ENCODE peak calls at places on chromosomes 6 and 20, in nine cellular contexts. B, U, D, P, W, K, E, M and R are unnamed samples.

GRCh38 chr6:168031411-168032382 is 34.2 kb downstream of the KIF25 start:
- DNase-seq in B (no peak), U (no peak), D (peak), P (no peak), W (no peak), K (no peak), E (no peak), M (peak), R (no peak)

GRCh38 chr20:44264287-44264686 is 17.2 kb downstream of the GDAP1L1 start:
- DNase-seq in B (no peak), U (no peak), D (no peak), P (no peak), W (no peak), K (no peak), E (no peak), M (no peak), R (no peak)

GRCh38 chr6:53287336-53288225 is 61.2 kb downstream of the ELOVL5 start:
- DNase-seq in B (no peak), U (peak), D (no peak), P (peak), W (no peak), K (no peak), E (no peak), M (no peak), R (no peak)

GRCh38 chr20:50186151-50186885 is 4.3 kb upstream of the CEBPB start:
- DNase-seq in B (peak), U (peak), D (peak), P (peak), W (peak), K (peak), E (peak), M (peak), R (peak)

GRCh38 chr6:162681447-162681846 is 46.1 kb downstream of the PRKN start:
- DNase-seq in B (no peak), U (no peak), D (no peak), P (no peak), W (no peak), K (peak), E (no peak), M (no peak), R (no peak)

GRCh38 chr6:72262254-72262653 is 359.6 kb upstream of the KCNQ5 start:
- DNase-seq in B (no peak), U (no peak), D (no peak), P (no peak), W (no peak), K (no peak), E (no peak), M (no peak), R (no peak)

GRCh38 chr6:25670793-25671513 is 18.9 kb downstream of the SCGN start:
- DNase-seq in B (no peak), U (no peak), D (no peak), P (no peak), W (no peak), K (no peak), E (no peak), M (no peak), R (no peak)

GRCh38 chr6:67888886-67889681 is 746.0 kb upstream of the ADGRB3 start:
- DNase-seq in B (no peak), U (no peak), D (no peak), P (no peak), W (no peak), K (no peak), E (no peak), M (no peak), R (no peak)

GRCh38 chr20:2382833-2383232 is 2.1 kb downstream of the TGM6 start:
- DNase-seq in B (no peak), U (no peak), D (no peak), P (no peak), W (no peak), K (no peak), E (no peak), M (peak), R (peak)

GRCh38 chr20:45343867-45344721 is 4.1 kb downstream of the SDC4 start:
- DNase-seq in B (no peak), U (no peak), D (peak), P (peak), W (no peak), K (peak), E (no peak), M (peak), R (peak)

GRCh38 chr20:57561356-57562279 is 708 bp downstream of the PCK1 start:
- DNase-seq in B (no peak), U (no peak), D (no peak), P (no peak), W (no peak), K (no peak), E (no peak), M (no peak), R (no peak)

GRCh38 chr20:36917240-36917639 is 34.3 kb downstream of the SAMHD1 start:
- DNase-seq in B (no peak), U (no peak), D (no peak), P (no peak), W (no peak), K (no peak), E (no peak), M (no peak), R (no peak)

GRCh38 chr6:48765352-48765961 is 654.5 kb upstream of the PTCHD4 start:
- DNase-seq in B (no peak), U (no peak), D (peak), P (no peak), W (no peak), K (no peak), E (no peak), M (peak), R (peak)

GRCh38 chr6:25872804-25873203 is 1.2 kb downstream of the SLC17A3 start:
- DNase-seq in B (no peak), U (no peak), D (no peak), P (no peak), W (peak), K (no peak), E (no peak), M (no peak), R (no peak)

GRCh38 chr20:8983478-8984345 is 85.2 kb upstream of the PLCB4 start:
- DNase-seq in B (no peak), U (no peak), D (no peak), P (no peak), W (no peak), K (no peak), E (no peak), M (no peak), R (no peak)

GRCh38 chr6:77454386-77454785 is 8.9 kb downstream of the HTR1B start:
- DNase-seq in B (no peak), U (no peak), D (peak), P (no peak), W (no peak), K (no peak), E (no peak), M (no peak), R (no peak)

GRCh38 chr6:143556529-143556928 is 45.0 kb upstream of the FUCA2 start:
- DNase-seq in B (no peak), U (no peak), D (peak), P (no peak), W (no peak), K (no peak), E (no peak), M (peak), R (peak)

GRCh38 chr6:122555561-122555960 is 54.6 kb upstream of the PKIB start:
- DNase-seq in B (no peak), U (no peak), D (no peak), P (no peak), W (no peak), K (no peak), E (no peak), M (no peak), R (no peak)

GRCh38 chr6:16388488-16388887 is 150.1 kb downstream of the GMPR start:
- DNase-seq in B (no peak), U (no peak), D (peak), P (no peak), W (no peak), K (no peak), E (no peak), M (peak), R (no peak)

GRCh38 chr20:47754301-47754700 is 31.0 kb downstream of the SULF2 start:
- DNase-seq in B (no peak), U (no peak), D (no peak), P (no peak), W (no peak), K (no peak), E (no peak), M (no peak), R (no peak)

GRCh38 chr6:148700713-148701392 is 46.0 kb upstream of the UST start:
- DNase-seq in B (no peak), U (no peak), D (peak), P (no peak), W (peak), K (peak), E (no peak), M (peak), R (peak)

GRCh38 chr6:131917763-131918649 is 33.2 kb downstream of the CCN2 start:
- DNase-seq in B (no peak), U (no peak), D (no peak), P (no peak), W (no peak), K (no peak), E (no peak), M (no peak), R (no peak)

GRCh38 chr20:137668-138131 is 4.7 kb upstream of the DEFB126 start:
- DNase-seq in B (no peak), U (no peak), D (no peak), P (no peak), W (peak), K (peak), E (no peak), M (no peak), R (no peak)

GRCh38 chr6:5763871-5764270 is 242.9 kb downstream of the NRN1 start:
- DNase-seq in B (no peak), U (no peak), D (peak), P (no peak), W (no peak), K (no peak), E (no peak), M (no peak), R (no peak)

GRCh38 chr6:89260310-89260709 is 43.2 kb upstream of the GABRR1 start:
- DNase-seq in B (no peak), U (no peak), D (no peak), P (no peak), W (no peak), K (no peak), E (no peak), M (no peak), R (no peak)

GRCh38 chr6:9957330-9957729 is 457.5 kb downstream of the TFAP2A start:
- DNase-seq in B (no peak), U (no peak), D (no peak), P (no peak), W (no peak), K (no peak), E (no peak), M (no peak), R (no peak)

GRCh38 chr6:85118233-85118632 is 331.6 kb upstream of the NT5E start:
- DNase-seq in B (no peak), U (no peak), D (no peak), P (no peak), W (no peak), K (no peak), E (no peak), M (no peak), R (no peak)